ENCODE peak calls at places on chromosomes 4 and X, in five cellular contexts. G, E, M, N and Z are unnamed samples.
A peak's percentile ranks its signal among the peaks of the same experiment; 100 is the strongest.

GRCh38 chr4:128565565-128566186 is 243.8 kb upstream of the JADE1 start:
- DNase-seq in G (no peak), M (peak; percentile 33), E (peak; percentile 83), N (peak; percentile 67), Z (peak; percentile 47)

GRCh38 chr4:153243464-153243863 is 39.2 kb downstream of the TRIM2 start:
- DNase-seq in G (no peak), M (no peak), N (no peak), E (no peak), Z (no peak)

GRCh38 chr4:16196482-16197393 is 29.5 kb downstream of the TAPT1 start:
- DNase-seq in N (peak; percentile 67), E (no peak), G (peak; percentile 45), M (no peak), Z (peak; percentile 84)

GRCh38 chr4:160880186-160880585 is 1283.6 kb downstream of the FSTL5 start:
- DNase-seq in M (no peak), N (no peak), E (no peak), G (no peak), Z (no peak)

GRCh38 chr4:61200991-61201526 is 933 bp downstream of the ADGRL3 start:
- DNase-seq in G (no peak), M (no peak), N (peak; percentile 53), E (peak; percentile 52), Z (peak; percentile 61)

GRCh38 chrX:29487714-29488113 is 727.6 kb upstream of the MAGEB2 start:
- DNase-seq in M (no peak), G (no peak), E (no peak), N (no peak), Z (no peak)

GRCh38 chrX:38975368-38975767 is 174.1 kb downstream of the MID1IP1 start:
- DNase-seq in E (no peak), N (no peak), M (no peak), G (no peak), Z (no peak)

GRCh38 chr4:42151568-42152506 is 618 bp downstream of the BEND4 start:
- DNase-seq in G (no peak), N (peak; percentile 26), M (peak; percentile 91), E (peak; percentile 94), Z (no peak)

GRCh38 chrX:136250191-136251041 is 784 bp downstream of the MAP7D3 start:
- DNase-seq in G (no peak), E (no peak), M (peak; percentile 31), N (peak; percentile 10), Z (peak; percentile 59)

GRCh38 chr4:81207793-81208192 is 7.2 kb downstream of the PRKG2 start:
- DNase-seq in E (no peak), N (no peak), M (no peak), G (peak; percentile 86), Z (no peak)

GRCh38 chrX:3939967-3940610 is 226.6 kb upstream of the PRKX start:
- DNase-seq in E (no peak), G (no peak), N (peak; percentile 42), M (peak; percentile 21), Z (peak; percentile 13)

GRCh38 chr4:168335621-168336020 is 17.1 kb upstream of the DDX60 start:
- DNase-seq in E (no peak), N (no peak), G (no peak), M (no peak), Z (peak; percentile 81)

GRCh38 chr4:92129408-92129994 is 174.3 kb upstream of the GRID2 start:
- DNase-seq in M (no peak), E (no peak), N (no peak), G (no peak), Z (no peak)

GRCh38 chr4:80184053-80184790 is 13.1 kb upstream of the PRDM8 start:
- DNase-seq in M (peak; percentile 70), G (no peak), E (peak; percentile 94), N (peak; percentile 87), Z (peak; percentile 84)

GRCh38 chr4:165443276-165443675 is 64.5 kb downstream of the CPE start:
- DNase-seq in N (no peak), E (no peak), M (no peak), G (no peak), Z (no peak)

GRCh38 chrX:65926095-65927019 is 113.5 kb downstream of the VSIG4 start:
- DNase-seq in M (peak; percentile 17), G (no peak), N (no peak), E (no peak), Z (no peak)

GRCh38 chr4:56958111-56958517 is 19.3 kb downstream of the NOA1 start:
- DNase-seq in G (peak; percentile 86), M (no peak), N (peak; percentile 53), E (no peak), Z (peak; percentile 93)

GRCh38 chr4:110196871-110197420 is 1.5 kb downstream of the ELOVL6 start:
- DNase-seq in G (no peak), N (no peak), M (peak; percentile 73), E (peak; percentile 55), Z (no peak)

GRCh38 chr4:117085185-117085701 is at the start of gene TRAM1L1:
- DNase-seq in M (no peak), E (peak; percentile 89), N (peak; percentile 90), G (no peak), Z (peak; percentile 79)

GRCh38 chr4:80253510-80253909 is 13.0 kb upstream of the FGF5 start:
- DNase-seq in N (no peak), G (no peak), M (no peak), E (no peak), Z (no peak)

GRCh38 chrX:3962511-3963350 is 249.3 kb upstream of the PRKX start:
- DNase-seq in N (peak; percentile 61), G (no peak), E (peak; percentile 42), M (peak; percentile 25), Z (peak; percentile 2)

GRCh38 chr4:2799971-2800690 is 7.2 kb downstream of the SH3BP2 start:
- DNase-seq in G (no peak), E (no peak), N (no peak), M (no peak), Z (no peak)

GRCh38 chr4:186067757-186068385 is 1.1 kb upstream of the TLR3 start:
- DNase-seq in G (peak; percentile 14), M (peak; percentile 62), E (peak; percentile 52), N (peak; percentile 68), Z (peak; percentile 39)

GRCh38 chr4:48247878-48248558 is 21.6 kb downstream of the TEC start:
- DNase-seq in N (no peak), E (no peak), G (no peak), M (no peak), Z (no peak)

GRCh38 chr4:89486042-89486441 is 178.4 kb upstream of the GPRIN3 start:
- DNase-seq in M (no peak), E (no peak), N (peak; percentile 43), G (no peak), Z (peak; percentile 54)

GRCh38 chrX:48787809-48788471 is 1.6 kb downstream of the GATA1 start:
- DNase-seq in G (no peak), N (no peak), M (no peak), E (no peak), Z (no peak)
- H3K27ac ChIP-seq in G (no peak overlapping the region), N (no peak overlapping the region), M (no peak overlapping the region), E (no peak overlapping the region), Z (no peak overlapping the region)

GRCh38 chrX:153609917-153610833 is 11.2 kb upstream of the CCNQ start:
- DNase-seq in E (peak; percentile 78), G (no peak), M (no peak), N (peak; percentile 85), Z (peak; percentile 67)
- H3K27ac ChIP-seq in E (no peak overlapping the region), G (no peak overlapping the region), M (no peak overlapping the region), N (peak overlapping the region; percentile 57), Z (no peak overlapping the region)

GRCh38 chr4:180784940-180785339 is 1458.3 kb upstream of the TENM3 start:
- DNase-seq in E (no peak), M (no peak), G (no peak), N (no peak), Z (no peak)

GRCh38 chr4:180789929-180790328 is 1453.3 kb upstream of the TENM3 start:
- DNase-seq in M (no peak), E (no peak), N (no peak), G (no peak), Z (no peak)

GRCh38 chr4:180794352-180794751 is 1448.8 kb upstream of the TENM3 start:
- DNase-seq in M (peak; percentile 18), G (no peak), N (no peak), E (no peak), Z (no peak)

GRCh38 chr4:180790471-180790870 is 1452.7 kb upstream of the TENM3 start:
- DNase-seq in E (no peak), N (no peak), M (no peak), G (no peak), Z (no peak)
- H3K27ac ChIP-seq in E (no peak overlapping the region), N (no peak overlapping the region), M (no peak overlapping the region), G (no peak overlapping the region), Z (no peak overlapping the region)

DNA sequence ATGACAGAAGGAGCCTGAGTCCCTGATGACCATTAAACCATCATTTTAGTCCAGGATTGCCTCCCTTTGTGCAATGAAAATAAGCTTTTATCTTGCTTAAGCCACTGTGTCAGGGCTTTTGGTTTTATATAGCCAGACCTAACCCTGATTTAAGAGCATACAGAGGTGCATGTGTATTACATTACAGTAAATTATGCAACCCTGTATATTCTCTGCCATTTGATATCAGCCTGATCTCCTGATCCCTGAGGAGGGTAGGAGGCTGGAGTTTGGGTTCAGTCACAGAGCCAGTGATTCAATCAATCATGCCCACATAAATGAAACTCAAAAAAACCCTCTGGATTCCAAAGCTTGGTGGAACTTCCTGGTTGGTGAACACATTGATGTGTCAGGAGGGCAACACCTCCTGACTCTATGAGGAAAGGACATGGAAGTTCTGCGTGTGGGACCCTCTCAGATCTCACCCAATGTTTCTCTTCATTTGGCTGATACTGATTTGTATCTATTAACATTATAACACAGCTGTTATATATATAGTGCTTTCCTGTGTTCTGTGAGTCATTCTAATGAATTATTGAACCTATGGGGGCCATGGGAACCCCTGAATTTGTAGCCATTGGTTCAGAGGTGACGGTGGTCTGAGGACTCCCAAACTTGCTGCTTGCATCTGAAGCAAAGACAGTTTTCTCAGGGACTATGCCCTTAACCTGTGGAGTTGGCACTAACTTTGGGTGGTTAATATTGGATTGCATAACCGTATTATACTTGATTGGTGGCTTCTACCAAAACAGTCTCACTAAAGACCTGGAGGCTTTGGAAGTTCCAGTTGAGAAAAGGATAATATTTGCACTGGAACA is 7.5 kb upstream of the KLHL8 start:
- DNase-seq in N (no peak), E (no peak), G (no peak), M (no peak), Z (no peak)
- H3K27ac ChIP-seq in N (peak overlapping the region; percentile 86), E (no peak overlapping the region), G (no peak overlapping the region), M (no peak overlapping the region), Z (no peak overlapping the region)